ENCODE peak calls at places on chromosomes 13 and 19, in five cellular contexts. One of them, this sample, is unnamed.

GRCh38 chr19:662207-662961 is 630 bp downstream of the RNF126 start:
- DNase-seq in CD4-positive, alpha-beta T cell: peak
- DNase-seq in tibial nerve: no peak
- DNase-seq in RWPE1: peak
- DNase-seq in caudate nucleus: no peak
- DNase-seq in this sample: no peak

GRCh38 chr13:110944121-110944967 is 29.5 kb upstream of the ANKRD10 start:
- DNase-seq in CD4-positive, alpha-beta T cell: no peak
- DNase-seq in tibial nerve: no peak
- DNase-seq in RWPE1: peak
- DNase-seq in caudate nucleus: no peak
- DNase-seq in this sample: no peak

GRCh38 chr19:31264379-31264778 is 84.9 kb downstream of the TSHZ3 start:
- DNase-seq in CD4-positive, alpha-beta T cell: no peak
- DNase-seq in tibial nerve: no peak
- DNase-seq in RWPE1: no peak
- DNase-seq in caudate nucleus: no peak
- DNase-seq in this sample: no peak

GRCh38 chr19:1261863-1262686 is 7.1 kb upstream of the CIRBP start:
- DNase-seq in CD4-positive, alpha-beta T cell: no peak
- DNase-seq in tibial nerve: no peak
- DNase-seq in RWPE1: peak
- DNase-seq in caudate nucleus: peak
- DNase-seq in this sample: peak

GRCh38 chr13:78040431-78040830 is 121.8 kb upstream of the EDNRB start:
- DNase-seq in CD4-positive, alpha-beta T cell: no peak
- DNase-seq in tibial nerve: no peak
- DNase-seq in RWPE1: no peak
- DNase-seq in caudate nucleus: no peak
- DNase-seq in this sample: no peak

GRCh38 chr19:55075366-55075998 is at the start of gene EPS8L1:
- DNase-seq in CD4-positive, alpha-beta T cell: no peak
- DNase-seq in tibial nerve: no peak
- DNase-seq in RWPE1: peak
- DNase-seq in caudate nucleus: no peak
- DNase-seq in this sample: no peak

GRCh38 chr13:25468330-25469178 is 96.8 kb downstream of the ATP8A2 start:
- DNase-seq in CD4-positive, alpha-beta T cell: no peak
- DNase-seq in tibial nerve: no peak
- DNase-seq in RWPE1: peak
- DNase-seq in caudate nucleus: no peak
- DNase-seq in this sample: no peak

GRCh38 chr13:89455741-89456140 is 1784.6 kb downstream of the SLITRK5 start:
- DNase-seq in CD4-positive, alpha-beta T cell: no peak
- DNase-seq in tibial nerve: no peak
- DNase-seq in RWPE1: peak
- DNase-seq in caudate nucleus: no peak
- DNase-seq in this sample: no peak

GRCh38 chr19:39986643-39987042 is 10.2 kb upstream of the ZNF546 start:
- DNase-seq in CD4-positive, alpha-beta T cell: no peak
- DNase-seq in tibial nerve: no peak
- DNase-seq in RWPE1: no peak
- DNase-seq in caudate nucleus: no peak
- DNase-seq in this sample: no peak

GRCh38 chr19:52896431-52897148 is 845 bp downstream of the ZNF320 start:
- DNase-seq in CD4-positive, alpha-beta T cell: no peak
- DNase-seq in tibial nerve: peak
- DNase-seq in RWPE1: peak
- DNase-seq in caudate nucleus: no peak
- DNase-seq in this sample: no peak

GRCh38 chr13:102555914-102556553 is 40.8 kb upstream of the TPP2 start:
- DNase-seq in CD4-positive, alpha-beta T cell: no peak
- DNase-seq in tibial nerve: no peak
- DNase-seq in RWPE1: peak
- DNase-seq in caudate nucleus: peak
- DNase-seq in this sample: no peak

GRCh38 chr13:44577236-44578063 is 1.3 kb upstream of the TSC22D1 start:
- DNase-seq in CD4-positive, alpha-beta T cell: peak
- DNase-seq in tibial nerve: peak
- DNase-seq in RWPE1: peak
- DNase-seq in caudate nucleus: peak
- DNase-seq in this sample: peak

GRCh38 chr19:3046621-3047306 is 15.5 kb downstream of the TLE5 start:
- DNase-seq in CD4-positive, alpha-beta T cell: no peak
- DNase-seq in tibial nerve: peak
- DNase-seq in RWPE1: no peak
- DNase-seq in caudate nucleus: no peak
- DNase-seq in this sample: no peak

GRCh38 chr13:99702687-99703319 is 201.5 kb downstream of the TM9SF2 start:
- DNase-seq in CD4-positive, alpha-beta T cell: no peak
- DNase-seq in tibial nerve: no peak
- DNase-seq in RWPE1: no peak
- DNase-seq in caudate nucleus: no peak
- DNase-seq in this sample: no peak

GRCh38 chr13:50450279-50450678 is 393.2 kb downstream of the DLEU7 start:
- DNase-seq in CD4-positive, alpha-beta T cell: no peak
- DNase-seq in tibial nerve: no peak
- DNase-seq in RWPE1: no peak
- DNase-seq in caudate nucleus: no peak
- DNase-seq in this sample: no peak

GRCh38 chr13:110559429-110559943 is 2.0 kb downstream of the RAB20 start:
- DNase-seq in CD4-positive, alpha-beta T cell: no peak
- DNase-seq in tibial nerve: no peak
- DNase-seq in RWPE1: no peak
- DNase-seq in caudate nucleus: peak
- DNase-seq in this sample: peak

GRCh38 chr19:32861596-32861995 is 8.0 kb downstream of the SLC7A9 start:
- DNase-seq in CD4-positive, alpha-beta T cell: no peak
- DNase-seq in tibial nerve: no peak
- DNase-seq in RWPE1: no peak
- DNase-seq in caudate nucleus: no peak
- DNase-seq in this sample: no peak

GRCh38 chr13:94217370-94217769 is 262.1 kb downstream of the DCT start:
- DNase-seq in CD4-positive, alpha-beta T cell: no peak
- DNase-seq in tibial nerve: no peak
- DNase-seq in RWPE1: no peak
- DNase-seq in caudate nucleus: no peak
- DNase-seq in this sample: no peak

GRCh38 chr19:50067575-50067974 is 41.8 kb downstream of the ZNF473 start:
- DNase-seq in CD4-positive, alpha-beta T cell: no peak
- DNase-seq in tibial nerve: no peak
- DNase-seq in RWPE1: no peak
- DNase-seq in caudate nucleus: no peak
- DNase-seq in this sample: no peak

GRCh38 chr19:33904681-33905080 is 108.0 kb downstream of the KCTD15 start:
- DNase-seq in CD4-positive, alpha-beta T cell: no peak
- DNase-seq in tibial nerve: no peak
- DNase-seq in RWPE1: peak
- DNase-seq in caudate nucleus: no peak
- DNase-seq in this sample: no peak

GRCh38 chr13:75838366-75839017 is 202.4 kb downstream of the LMO7 start:
- DNase-seq in CD4-positive, alpha-beta T cell: no peak
- DNase-seq in tibial nerve: no peak
- DNase-seq in RWPE1: no peak
- DNase-seq in caudate nucleus: no peak
- DNase-seq in this sample: no peak

GRCh38 chr19:18433039-18433691 is 4.8 kb downstream of the ISYNA1 start:
- DNase-seq in CD4-positive, alpha-beta T cell: peak
- DNase-seq in tibial nerve: no peak
- DNase-seq in RWPE1: no peak
- DNase-seq in caudate nucleus: no peak
- DNase-seq in this sample: no peak

GRCh38 chr19:17681505-17682125 is 6.5 kb downstream of the UNC13A start:
- DNase-seq in CD4-positive, alpha-beta T cell: peak
- DNase-seq in tibial nerve: no peak
- DNase-seq in RWPE1: peak
- DNase-seq in caudate nucleus: no peak
- DNase-seq in this sample: no peak

GRCh38 chr19:40862785-40863184 is 12.5 kb upstream of the CYP2A6 start:
- DNase-seq in CD4-positive, alpha-beta T cell: no peak
- DNase-seq in tibial nerve: no peak
- DNase-seq in RWPE1: no peak
- DNase-seq in caudate nucleus: no peak
- DNase-seq in this sample: no peak

GRCh38 chr19:3357362-3357730 is 9.0 kb upstream of the NFIC start:
- DNase-seq in CD4-positive, alpha-beta T cell: no peak
- DNase-seq in tibial nerve: no peak
- DNase-seq in RWPE1: no peak
- DNase-seq in caudate nucleus: no peak
- DNase-seq in this sample: no peak

GRCh38 chr13:113741101-113741731 is 17.8 kb upstream of the TMEM255B start:
- DNase-seq in CD4-positive, alpha-beta T cell: no peak
- DNase-seq in tibial nerve: no peak
- DNase-seq in RWPE1: no peak
- DNase-seq in caudate nucleus: no peak
- DNase-seq in this sample: no peak

GRCh38 chr13:47457631-47458030 is 543.4 kb downstream of the SUCLA2 start:
- DNase-seq in CD4-positive, alpha-beta T cell: no peak
- DNase-seq in tibial nerve: no peak
- DNase-seq in RWPE1: peak
- DNase-seq in caudate nucleus: no peak
- DNase-seq in this sample: no peak

DNA sequence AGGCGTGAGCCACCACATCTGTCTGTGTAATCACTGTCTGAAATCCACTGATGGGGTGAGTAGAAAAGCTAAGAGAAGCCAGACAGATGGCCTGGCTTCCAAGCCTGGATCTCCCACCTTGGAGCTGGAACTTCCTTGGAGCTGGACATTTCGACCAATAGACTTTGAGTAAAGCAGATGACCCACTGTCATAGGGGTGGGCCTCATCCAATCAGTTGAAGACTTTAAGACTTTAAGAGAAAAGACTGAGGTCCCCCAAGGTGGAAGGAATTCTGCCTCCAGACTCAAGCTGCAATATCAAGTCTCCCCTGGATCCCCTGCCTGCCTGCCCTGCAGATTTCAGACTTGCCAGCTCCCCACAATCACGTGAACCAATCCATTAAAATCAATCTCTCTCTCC is 20.7 kb downstream of the VSTM1 start:
- DNase-seq in CD4-positive, alpha-beta T cell: no peak
- DNase-seq in tibial nerve: no peak
- DNase-seq in RWPE1: no peak
- DNase-seq in caudate nucleus: no peak
- DNase-seq in this sample: no peak
- H3K27ac ChIP-seq in CD4-positive, alpha-beta T cell: no peak
- H3K27ac ChIP-seq in tibial nerve: no peak
- H3K27ac ChIP-seq in RWPE1: no peak
- H3K27ac ChIP-seq in caudate nucleus: no peak
- H3K27ac ChIP-seq in this sample: no peak

GRCh38 chr13:45721203-45721731 is 19.1 kb downstream of the CBY2 start:
- DNase-seq in CD4-positive, alpha-beta T cell: no peak
- DNase-seq in tibial nerve: no peak
- DNase-seq in RWPE1: no peak
- DNase-seq in caudate nucleus: no peak
- DNase-seq in this sample: no peak

GRCh38 chr13:45717324-45717723 is 15.2 kb downstream of the CBY2 start:
- DNase-seq in CD4-positive, alpha-beta T cell: no peak
- DNase-seq in tibial nerve: no peak
- DNase-seq in RWPE1: no peak
- DNase-seq in caudate nucleus: no peak
- DNase-seq in this sample: no peak

GRCh38 chr13:45718063-45718462 is 15.9 kb downstream of the CBY2 start:
- DNase-seq in CD4-positive, alpha-beta T cell: no peak
- DNase-seq in tibial nerve: no peak
- DNase-seq in RWPE1: no peak
- DNase-seq in caudate nucleus: no peak
- DNase-seq in this sample: no peak

GRCh38 chr13:45715351-45715750 is 13.2 kb downstream of the CBY2 start:
- DNase-seq in CD4-positive, alpha-beta T cell: no peak
- DNase-seq in tibial nerve: no peak
- DNase-seq in RWPE1: no peak
- DNase-seq in caudate nucleus: no peak
- DNase-seq in this sample: no peak

GRCh38 chr13:45718992-45719391 is 16.9 kb downstream of the CBY2 start:
- DNase-seq in CD4-positive, alpha-beta T cell: no peak
- DNase-seq in tibial nerve: no peak
- DNase-seq in RWPE1: no peak
- DNase-seq in caudate nucleus: no peak
- DNase-seq in this sample: no peak
- H3K27ac ChIP-seq in CD4-positive, alpha-beta T cell: no peak
- H3K27ac ChIP-seq in tibial nerve: no peak
- H3K27ac ChIP-seq in RWPE1: no peak
- H3K27ac ChIP-seq in caudate nucleus: no peak
- H3K27ac ChIP-seq in this sample: no peak

DNA sequence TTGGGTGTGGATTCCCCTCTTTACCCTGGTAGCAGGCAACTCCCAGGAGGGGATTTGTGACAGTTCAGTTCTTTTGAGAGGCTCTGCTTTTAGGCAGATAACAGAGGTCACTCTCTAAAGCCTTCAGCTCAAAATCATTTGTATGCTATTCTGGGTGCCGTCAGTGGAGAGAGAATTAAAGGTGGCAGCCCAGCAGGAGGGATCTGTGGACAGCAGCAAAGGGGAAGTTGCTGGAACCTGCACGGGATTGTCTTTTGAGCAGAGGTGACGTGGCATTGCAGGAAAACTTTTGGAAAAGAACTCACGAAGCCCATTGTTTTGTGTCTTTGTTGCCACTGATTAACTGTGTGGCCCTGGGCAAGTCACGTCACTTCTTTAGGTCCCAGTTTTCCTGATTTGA is 62.4 kb upstream of the C1QTNF9 start:
- DNase-seq in CD4-positive, alpha-beta T cell: no peak
- DNase-seq in tibial nerve: no peak
- DNase-seq in RWPE1: no peak
- DNase-seq in caudate nucleus: no peak
- DNase-seq in this sample: no peak
- H3K27ac ChIP-seq in CD4-positive, alpha-beta T cell: no peak
- H3K27ac ChIP-seq in tibial nerve: no peak
- H3K27ac ChIP-seq in RWPE1: no peak
- H3K27ac ChIP-seq in caudate nucleus: no peak
- H3K27ac ChIP-seq in this sample: no peak

GRCh38 chr13:29922896-29923295 is 72.5 kb upstream of the UBL3 start:
- DNase-seq in CD4-positive, alpha-beta T cell: no peak
- DNase-seq in tibial nerve: no peak
- DNase-seq in RWPE1: no peak
- DNase-seq in caudate nucleus: no peak
- DNase-seq in this sample: no peak
- H3K27ac ChIP-seq in CD4-positive, alpha-beta T cell: no peak
- H3K27ac ChIP-seq in tibial nerve: peak
- H3K27ac ChIP-seq in RWPE1: peak
- H3K27ac ChIP-seq in caudate nucleus: no peak
- H3K27ac ChIP-seq in this sample: no peak

DNA sequence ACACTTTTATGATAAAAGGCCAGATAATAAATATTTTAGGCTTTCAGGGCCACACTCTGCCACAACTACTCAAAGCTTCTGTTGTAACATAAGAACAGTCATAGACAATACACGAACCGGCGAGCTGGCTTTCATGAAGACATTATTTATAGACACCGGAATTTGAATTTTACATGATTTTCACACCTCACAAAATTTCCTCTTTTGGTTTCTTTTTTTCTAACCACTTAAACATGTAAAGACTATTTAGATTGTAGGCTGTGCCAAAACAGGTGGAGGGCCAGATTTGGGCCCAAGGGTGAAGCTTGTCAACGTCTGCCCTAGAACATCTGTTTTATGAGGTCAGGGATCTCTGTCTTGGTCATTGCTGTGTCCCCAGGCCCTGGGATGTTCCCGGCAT is 29.7 kb upstream of the FXYD3 start:
- DNase-seq in CD4-positive, alpha-beta T cell: no peak
- DNase-seq in tibial nerve: no peak
- DNase-seq in RWPE1: no peak
- DNase-seq in caudate nucleus: no peak
- DNase-seq in this sample: no peak
- H3K27ac ChIP-seq in CD4-positive, alpha-beta T cell: no peak
- H3K27ac ChIP-seq in tibial nerve: no peak
- H3K27ac ChIP-seq in RWPE1: no peak
- H3K27ac ChIP-seq in caudate nucleus: no peak
- H3K27ac ChIP-seq in this sample: peak